ENCODE peak calls at places on chromosomes 16 and 17, in six cellular contexts. P is body of pancreas, J is GM13976, Y is RWPE2, L is upper lobe of right lung, W is adrenal gland. F is an unnamed sample.

GRCh38 chr17:7631398-7632380 is 1.8 kb downstream of the SHBG start:
- DNase-seq in P (no peak), J (peak; percentile 12), Y (no peak), L (no peak), W (no peak), F (no peak)

GRCh38 chr17:64941045-64941444 is 21.8 kb upstream of the LRRC37A3 start:
- DNase-seq in P (no peak), J (no peak), Y (no peak), L (no peak), W (no peak), F (no peak)

GRCh38 chr16:50037791-50038190 is 12.8 kb downstream of the CNEP1R1 start:
- DNase-seq in P (no peak), J (no peak), Y (no peak), L (no peak), W (no peak), F (no peak)

GRCh38 chr16:30967795-30968194 is 10.2 kb downstream of the SETD1A start:
- DNase-seq in P (no peak), J (no peak), Y (no peak), L (no peak), W (no peak), F (no peak)

GRCh38 chr16:88369447-88370008 is 13.2 kb upstream of the ZNF469 start:
- DNase-seq in P (no peak), J (no peak), Y (peak; percentile 64), L (no peak), W (no peak), F (peak; percentile 56)

GRCh38 chr17:81720267-81721071 is 8.4 kb downstream of the SLC25A10 start:
- DNase-seq in P (no peak), J (no peak), Y (peak; percentile 62), L (peak; percentile 64), W (no peak), F (no peak)

GRCh38 chr17:82195675-82196258 is 16.9 kb downstream of the CCDC57 start:
- DNase-seq in P (no peak), J (no peak), Y (no peak), L (no peak), W (no peak), F (no peak)

GRCh38 chr16:11205754-11206459 is 50.1 kb downstream of the SOCS1 start:
- DNase-seq in P (peak; percentile 46), J (peak; percentile 67), Y (no peak), L (no peak), W (no peak), F (no peak)

GRCh38 chr17:74361613-74362391 is at the start of gene BTBD17:
- DNase-seq in P (peak; percentile 54), J (peak; percentile 78), Y (peak; percentile 65), L (peak; percentile 82), W (peak; percentile 68), F (no peak)

GRCh38 chr17:39699818-39700147 is at the start of gene ERBB2:
- DNase-seq in P (peak; percentile 83), J (no peak), Y (no peak), L (peak; percentile 86), W (no peak), F (no peak)

GRCh38 chr17:68939195-68939594 is 16.0 kb downstream of the ABCA8 start:
- DNase-seq in P (no peak), J (no peak), Y (no peak), L (no peak), W (no peak), F (no peak)

GRCh38 chr16:13560151-13560550 is 359.8 kb upstream of the ERCC4 start:
- DNase-seq in P (no peak), J (no peak), Y (no peak), L (no peak), W (no peak), F (no peak)

GRCh38 chr16:84574191-84574590 is 43.7 kb downstream of the COTL1 start:
- DNase-seq in P (no peak), J (no peak), Y (no peak), L (no peak), W (no peak), F (no peak)

GRCh38 chr17:2070241-2071023 is 15.5 kb downstream of the HIC1 start:
- DNase-seq in P (no peak), J (peak; percentile 83), Y (no peak), L (no peak), W (no peak), F (no peak)

GRCh38 chr16:75108792-75109731 is 7.5 kb downstream of the LDHD start:
- DNase-seq in P (peak; percentile 95), J (peak; percentile 41), Y (peak; percentile 99), L (peak; percentile 95), W (peak; percentile 96), F (no peak)

GRCh38 chr17:2959371-2960130 is 103.9 kb downstream of the OR1D5 start:
- DNase-seq in P (no peak), J (no peak), Y (no peak), L (peak; percentile 51), W (no peak), F (no peak)

GRCh38 chr17:3528604-3529511 is 28.8 kb downstream of the TRPV3 start:
- DNase-seq in P (no peak), J (no peak), Y (no peak), L (peak; percentile 47), W (no peak), F (peak; percentile 54)

GRCh38 chr17:44584498-44584897 is 27.2 kb downstream of the FZD2 start:
- DNase-seq in P (no peak), J (no peak), Y (no peak), L (no peak), W (no peak), F (no peak)
- TF ChIP-seq CTCF in P (no peak), J (no peak), Y (no peak), L (no peak), W (no peak), F (no peak)

GRCh38 chr16:2476345-2476720 is 1.4 kb downstream of the TBC1D24 start:
- DNase-seq in P (no peak), J (no peak), Y (no peak), L (no peak), W (no peak), F (no peak)

GRCh38 chr16:2476741-2477140 is 1.8 kb downstream of the TBC1D24 start:
- DNase-seq in P (peak; percentile 74), J (no peak), Y (no peak), L (no peak), W (no peak), F (no peak)

GRCh38 chr16:2474877-2475412 is at the start of gene TBC1D24:
- DNase-seq in P (peak; percentile 88), J (peak; percentile 99), Y (no peak), L (peak; percentile 95), W (peak; percentile 91), F (no peak)

GRCh38 chr16:2473999-2474876 is 689 bp upstream of the TBC1D24 start:
- DNase-seq in P (peak; percentile 61), J (peak; percentile 80), Y (no peak), L (peak; percentile 81), W (peak; percentile 56), F (peak; percentile 89)

GRCh38 chr16:2475413-2476344 is 752 bp downstream of the TBC1D24 start:
- DNase-seq in P (peak; percentile 67), J (peak; percentile 66), Y (no peak), L (peak; percentile 81), W (no peak), F (no peak)
- TF ChIP-seq CTCF in P (no peak), J (no peak), Y (no peak), L (no peak), W (no peak), F (no peak)

GRCh38 chr17:77821114-77821513 is 137.4 kb upstream of the TNRC6C start:
- DNase-seq in P (no peak), J (no peak), Y (no peak), L (no peak), W (no peak), F (peak; percentile 70)
- TF ChIP-seq CTCF in P (no peak), J (no peak), Y (no peak), L (no peak), W (no peak), F (peak; percentile 14)

GRCh38 chr16:76854234-76854633 is 336.8 kb upstream of the MON1B start:
- DNase-seq in P (peak; percentile 13), J (no peak), Y (no peak), L (no peak), W (no peak), F (no peak)
- TF ChIP-seq CTCF in P (peak; percentile 48), J (no peak), Y (peak; percentile 18), L (no peak), W (peak; percentile 46), F (no peak)

F was measured in chondrocyte.